ENCODE peak calls at places on chromosomes 7 and 10, in seven cellular contexts. Y is NB4, Q is AG04450, Z is A549, J is foreskin fibroblast, V is GM20000, F is transverse colon. D is an unnamed sample.

GRCh38 chr7:2719007-2719406 is 31.0 kb downstream of the AMZ1 start:
- DNase-seq in Y (peak; percentile 59), Q (no peak), Z (peak; percentile 83), J (no peak), V (peak; percentile 76), F (no peak), D (peak; percentile 64)

GRCh38 chr10:15196335-15196834 is 27.9 kb upstream of the NMT2 start:
- DNase-seq in Y (no peak), Q (no peak), Z (no peak), J (no peak), V (no peak), F (no peak), D (no peak)

GRCh38 chr10:103716206-103717160 is 138.9 kb downstream of the SH3PXD2A start:
- DNase-seq in Y (no peak), Q (no peak), Z (no peak), J (peak; percentile 34), V (no peak), F (no peak), D (no peak)

GRCh38 chr7:97499204-97499603 is 232.7 kb upstream of the TAC1 start:
- DNase-seq in Y (peak; percentile 56), Q (no peak), Z (peak; percentile 21), J (no peak), V (peak; percentile 37), F (peak; percentile 41), D (no peak)

GRCh38 chr7:44194562-44195145 is 5.4 kb upstream of the GCK start:
- DNase-seq in Y (no peak), Q (no peak), Z (no peak), J (no peak), V (no peak), F (no peak), D (no peak)

GRCh38 chr10:102644646-102645387 is 538 bp downstream of the TRIM8 start:
- DNase-seq in Y (peak; percentile 90), Q (no peak), Z (peak; percentile 68), J (peak; percentile 86), V (peak; percentile 64), F (peak; percentile 89), D (peak; percentile 80)

GRCh38 chr10:3192856-3193635 is 20.5 kb upstream of the PITRM1 start:
- DNase-seq in Y (peak; percentile 35), Q (peak; percentile 41), Z (peak; percentile 64), J (peak; percentile 86), V (peak; percentile 68), F (peak; percentile 61), D (no peak)

GRCh38 chr7:158061884-158062656 is 525.6 kb downstream of the PTPRN2 start:
- DNase-seq in Y (no peak), Q (no peak), Z (no peak), J (no peak), V (no peak), F (no peak), D (no peak)

GRCh38 chr7:135536160-135536559 is 21.6 kb upstream of the NUP205 start:
- DNase-seq in Y (peak; percentile 55), Q (no peak), Z (no peak), J (peak; percentile 19), V (no peak), F (no peak), D (no peak)

GRCh38 chr7:150388709-150389531 is 9.8 kb downstream of the ZNF775 start:
- DNase-seq in Y (peak; percentile 100), Q (no peak), Z (no peak), J (peak; percentile 88), V (no peak), F (peak; percentile 80), D (no peak)

GRCh38 chr7:47693161-47693740 is 111.3 kb upstream of the TNS3 start:
- DNase-seq in Y (no peak), Q (no peak), Z (no peak), J (peak; percentile 65), V (no peak), F (no peak), D (no peak)

GRCh38 chr10:100934084-100934659 is 21.4 kb downstream of the SLF2 start:
- DNase-seq in Y (peak; percentile 37), Q (no peak), Z (no peak), J (peak; percentile 17), V (no peak), F (no peak), D (no peak)

GRCh38 chr10:34969171-34969570 is 121.0 kb downstream of the CUL2 start:
- DNase-seq in Y (no peak), Q (no peak), Z (no peak), J (no peak), V (no peak), F (no peak), D (no peak)

GRCh38 chr7:84654287-84654686 is 459.7 kb upstream of the SEMA3A start:
- DNase-seq in Y (no peak), Q (no peak), Z (no peak), J (no peak), V (no peak), F (no peak), D (no peak)

GRCh38 chr7:30321992-30322637 is 37.7 kb downstream of the ZNRF2 start:
- DNase-seq in Y (peak; percentile 77), Q (no peak), Z (no peak), J (peak; percentile 42), V (peak; percentile 33), F (no peak), D (no peak)

GRCh38 chr10:51758366-51758765 is 59.0 kb upstream of the CSTF2T start:
- DNase-seq in Y (no peak), Q (no peak), Z (no peak), J (no peak), V (no peak), F (no peak), D (no peak)

GRCh38 chr10:23344251-23344841 is at the start of gene C10orf67:
- DNase-seq in Y (no peak), Q (no peak), Z (peak; percentile 10), J (peak; percentile 64), V (no peak), F (peak; percentile 31), D (no peak)

GRCh38 chr7:8296362-8296659 is 34.3 kb upstream of the ICA1 start:
- DNase-seq in Y (no peak), Q (no peak), Z (no peak), J (no peak), V (no peak), F (no peak), D (no peak)

GRCh38 chr7:19060870-19061269 is 56.6 kb downstream of the TWIST1 start:
- DNase-seq in Y (no peak), Q (no peak), Z (no peak), J (peak; percentile 79), V (no peak), F (no peak), D (no peak)

GRCh38 chr10:103678104-103678526 is 177.3 kb downstream of the SH3PXD2A start:
- DNase-seq in Y (peak; percentile 49), Q (peak; percentile 99), Z (no peak), J (peak; percentile 98), V (peak; percentile 93), F (peak; percentile 87), D (peak; percentile 79)

GRCh38 chr7:149736478-149737360 is 36.7 kb downstream of the ZNF467 start:
- DNase-seq in Y (no peak), Q (no peak), Z (no peak), J (peak; percentile 35), V (no peak), F (no peak), D (no peak)

GRCh38 chr7:5282464-5283316 is at the start of gene SLC29A4:
- DNase-seq in Y (peak; percentile 52), Q (no peak), Z (no peak), J (peak; percentile 54), V (peak; percentile 75), F (peak; percentile 52), D (no peak)

GRCh38 chr7:46080595-46081159 is 159.6 kb upstream of the IGFBP3 start:
- DNase-seq in Y (no peak), Q (no peak), Z (no peak), J (peak; percentile 73), V (no peak), F (no peak), D (no peak)

GRCh38 chr7:85829817-85830432 is 643.1 kb upstream of the SEMA3D start:
- DNase-seq in Y (peak; percentile 25), Q (no peak), Z (no peak), J (peak; percentile 56), V (no peak), F (no peak), D (no peak)

GRCh38 chr7:71785216-71785615 is 626.9 kb downstream of the CALN1 start:
- DNase-seq in Y (no peak), Q (no peak), Z (no peak), J (no peak), V (no peak), F (no peak), D (no peak)
- TF ChIP-seq CTCF in Y (peak; percentile 9), Q (no peak), Z (no peak), J (no peak), V (no peak), F (no peak), D (no peak)

GRCh38 chr7:139452948-139453672 is 30.4 kb downstream of the KLRG2 start:
- DNase-seq in Y (no peak), Q (no peak), Z (no peak), J (peak; percentile 75), V (no peak), F (no peak), D (no peak)
- TF ChIP-seq CTCF in Y (peak; percentile 31), Q (peak; percentile 8), Z (no peak), J (no peak), V (no peak), F (no peak), D (no peak)

GRCh38 chr10:84540617-84541288 is 212.4 kb downstream of the CCSER2 start:
- DNase-seq in Y (peak; percentile 58), Q (no peak), Z (peak; percentile 62), J (peak; percentile 83), V (peak; percentile 84), F (peak; percentile 44), D (peak; percentile 46)

GRCh38 chr10:84540022-84540616 is 211.7 kb downstream of the CCSER2 start:
- DNase-seq in Y (no peak), Q (peak; percentile 49), Z (peak; percentile 33), J (peak; percentile 78), V (no peak), F (no peak), D (no peak)

GRCh38 chr10:84542552-84542951 is 214.2 kb downstream of the CCSER2 start:
- DNase-seq in Y (no peak), Q (no peak), Z (no peak), J (no peak), V (no peak), F (no peak), D (no peak)

GRCh38 chr10:84543077-84543476 is 214.7 kb downstream of the CCSER2 start:
- DNase-seq in Y (no peak), Q (no peak), Z (no peak), J (no peak), V (no peak), F (no peak), D (no peak)

GRCh38 chr10:84541289-84541637 is 212.9 kb downstream of the CCSER2 start:
- DNase-seq in Y (no peak), Q (no peak), Z (no peak), J (no peak), V (no peak), F (no peak), D (no peak)
- TF ChIP-seq CTCF in Y (no peak), Q (peak; percentile 7), Z (no peak), J (no peak), V (no peak), F (no peak), D (no peak)

DNA sequence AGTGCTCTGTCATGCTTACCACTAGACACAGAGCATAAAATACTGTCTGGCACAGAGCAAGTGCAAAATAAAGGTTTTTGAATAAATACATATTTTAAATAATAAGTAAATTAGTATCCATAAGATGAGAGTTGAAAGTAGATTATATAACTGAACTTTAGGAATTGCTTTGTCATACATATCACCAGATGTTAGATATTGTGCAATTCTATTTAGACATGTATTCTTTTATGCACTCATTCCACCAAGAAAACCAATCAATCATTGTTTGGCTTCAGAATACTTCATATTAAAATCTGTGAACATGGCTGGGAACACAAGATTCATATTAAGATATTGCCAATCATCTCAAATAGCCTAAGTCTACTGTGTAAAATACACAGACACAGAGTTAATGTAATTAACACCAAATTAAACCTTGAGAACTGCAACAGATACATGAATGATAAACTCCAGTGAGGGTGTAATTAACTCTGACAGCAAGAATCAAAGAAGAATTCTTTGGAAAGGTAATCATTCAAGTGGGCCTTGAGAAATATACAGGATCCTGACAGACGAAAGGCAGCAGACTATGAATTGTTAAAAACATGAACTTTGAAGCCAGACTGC is 201.0 kb upstream of the PTN start:
- DNase-seq in Y (no peak), Q (no peak), Z (no peak), J (no peak), V (no peak), F (no peak), D (no peak)
- TF ChIP-seq CTCF in Y (no peak), Q (no peak), Z (no peak), J (no peak), V (no peak), F (no peak), D (no peak)

D was measured in activated B cell treated with CpG ODN at 0.5 μM for 24 hours.